ENCODE peak calls at places on chromosomes 13 and 19, in eight cellular contexts. Q is amniotic epithelial cell; K is stimulated activated CD4-positive, alpha-beta T cell treated with anti-CD3 and anti-CD28 coated beads, Interleukin-4, amount 100 ng/mL, for 4 hours; O is foreskin melanocyte; S is HEK293T; A is NCI-H2081 treated with DMSO at 0.1 percent for 48 hours; C is fibroblast of pulmonary artery; X is right cardiac atrium. V is an unnamed sample.

GRCh38 chr19:17220207-17220758 is 5.1 kb downstream of the USE1 start:
- DNase-seq in Q (peak), C (peak), A (no peak), S (no peak), O (no peak), K (no peak), X (peak), V (no peak)

GRCh38 chr13:88068975-88069374 is 397.8 kb downstream of the SLITRK5 start:
- DNase-seq in O (no peak), A (no peak), Q (no peak), X (no peak), C (no peak), K (no peak), S (peak), V (no peak)

GRCh38 chr13:30172593-30173300 is 134.6 kb downstream of the KATNAL1 start:
- DNase-seq in Q (peak), K (no peak), S (no peak), X (no peak), A (no peak), C (no peak), O (peak), V (no peak)

GRCh38 chr13:50012396-50013169 is 2.7 kb upstream of the KCNRG start:
- DNase-seq in O (no peak), C (no peak), K (no peak), Q (peak), S (no peak), X (no peak), A (no peak), V (no peak)

GRCh38 chr19:23415034-23415433 is 19.8 kb upstream of the ZNF91 start:
- DNase-seq in A (no peak), Q (no peak), X (no peak), K (no peak), S (no peak), C (no peak), O (no peak), V (no peak)

GRCh38 chr19:58009666-58010301 is 7.2 kb upstream of the ZNF606 start:
- DNase-seq in X (peak), S (no peak), O (peak), Q (peak), K (peak), A (no peak), C (peak), V (peak)

GRCh38 chr19:47581605-47582319 is 8.8 kb upstream of the ZNF541 start:
- DNase-seq in Q (no peak), K (no peak), S (no peak), O (no peak), A (no peak), X (no peak), C (no peak), V (no peak)

GRCh38 chr13:27997904-27998522 is 9.5 kb upstream of the URAD start:
- DNase-seq in O (no peak), S (peak), Q (peak), K (no peak), A (no peak), C (peak), X (peak), V (no peak)

GRCh38 chr19:2636897-2637683 is 65.4 kb downstream of the GNG7 start:
- DNase-seq in A (no peak), C (peak), S (peak), K (peak), Q (peak), X (peak), O (no peak), V (peak)

GRCh38 chr13:111022241-111022640 is 92.9 kb upstream of the ARHGEF7 start:
- DNase-seq in S (no peak), X (no peak), O (no peak), A (no peak), K (no peak), Q (no peak), C (no peak), V (no peak)

GRCh38 chr19:17540174-17540573 is 15.3 kb upstream of the COLGALT1 start:
- DNase-seq in S (no peak), Q (no peak), K (no peak), O (no peak), X (no peak), A (no peak), C (no peak), V (no peak)

GRCh38 chr13:36530050-36530789 is 97.9 kb downstream of the CCNA1 start:
- DNase-seq in C (peak), S (no peak), K (no peak), Q (peak), O (no peak), A (no peak), X (no peak), V (no peak)

GRCh38 chr19:29875931-29876330 is 64.1 kb downstream of the CCNE1 start:
- DNase-seq in O (no peak), X (no peak), Q (no peak), S (no peak), A (no peak), K (no peak), C (no peak), V (no peak)

GRCh38 chr19:4303778-4304508 is 455 bp upstream of the FSD1 start:
- DNase-seq in Q (no peak), C (no peak), S (no peak), X (no peak), A (no peak), O (no peak), K (no peak), V (no peak)

GRCh38 chr19:33125929-33126388 is 6.0 kb upstream of the WDR88 start:
- DNase-seq in K (peak), Q (peak), X (peak), A (no peak), O (peak), C (peak), S (peak), V (no peak)

GRCh38 chr19:46719629-46720515 is 3.0 kb upstream of the PRKD2 start:
- DNase-seq in X (no peak), A (no peak), Q (peak), S (no peak), O (no peak), K (no peak), C (no peak), V (peak)

GRCh38 chr19:13023666-13024065 is 28.4 kb downstream of the NFIX start:
- DNase-seq in X (no peak), K (no peak), Q (no peak), C (peak), O (no peak), S (no peak), A (no peak), V (no peak)

GRCh38 chr13:19665427-19665859 is 32.0 kb downstream of the MPHOSPH8 start:
- DNase-seq in O (no peak), S (no peak), X (no peak), K (no peak), Q (no peak), A (no peak), C (no peak), V (no peak)

GRCh38 chr19:20999731-21000352 is 20.6 kb upstream of the ZNF430 start:
- DNase-seq in S (no peak), Q (peak), A (no peak), X (peak), O (peak), K (peak), C (peak), V (peak)

V was measured in Right ventricle myocardium superior.